ENCODE peak calls at places on chromosomes 1 and 21, in five cellular contexts. J, A, R, Y and C are unnamed samples.
A peak's percentile ranks its signal among the peaks of the same experiment; 100 is the strongest.

GRCh38 chr1:225378880-225379279 is 49.0 kb downstream of the LBR start:
- DNase-seq in J (peak; percentile 81), A (no peak), R (peak; percentile 20), Y (no peak), C (no peak)

GRCh38 chr1:117336087-117336817 is 31.0 kb upstream of the MAN1A2 start:
- DNase-seq in J (no peak), A (no peak), R (no peak), Y (no peak), C (no peak)

GRCh38 chr1:117371436-117372151 is 4.3 kb downstream of the MAN1A2 start:
- DNase-seq in J (peak; percentile 48), A (no peak), R (peak; percentile 12), Y (peak; percentile 76), C (no peak)

GRCh38 chr1:18110968-18111367 is 3.4 kb downstream of the IGSF21 start:
- DNase-seq in J (no peak), A (no peak), R (no peak), Y (no peak), C (no peak)

GRCh38 chr1:201021333-201022177 is 2.0 kb downstream of the KIF21B start:
- DNase-seq in J (no peak), A (peak; percentile 84), R (peak; percentile 66), Y (no peak), C (no peak)

GRCh38 chr1:42941640-42942330 is 16.9 kb downstream of the SLC2A1 start:
- DNase-seq in J (peak; percentile 96), A (peak; percentile 85), R (no peak), Y (peak; percentile 52), C (no peak)

GRCh38 chr21:31505975-31506374 is 153.5 kb upstream of the SOD1 start:
- DNase-seq in J (no peak), A (no peak), R (peak; percentile 71), Y (no peak), C (no peak)

GRCh38 chr1:108560143-108560429 is 186 bp downstream of the EEIG2 start:
- DNase-seq in J (peak; percentile 40), A (no peak), R (no peak), Y (no peak), C (no peak)

GRCh38 chr1:14896381-14897079 is 257.0 kb upstream of the TMEM51 start:
- DNase-seq in J (no peak), A (no peak), R (no peak), Y (peak; percentile 10), C (no peak)

GRCh38 chr1:231420299-231420958 is 1.7 kb downstream of the EGLN1 start:
- DNase-seq in J (no peak), A (no peak), R (peak; percentile 68), Y (no peak), C (no peak)

GRCh38 chr21:42525228-42525604 is 11.6 kb downstream of the SLC37A1 start:
- DNase-seq in J (no peak), A (no peak), R (no peak), Y (no peak), C (no peak)

GRCh38 chr1:57845041-57845440 is 421.2 kb upstream of the DAB1 start:
- DNase-seq in J (peak; percentile 39), A (no peak), R (no peak), Y (peak; percentile 12), C (no peak)

GRCh38 chr1:160538985-160539651 is 16.1 kb upstream of the SLAMF6 start:
- DNase-seq in J (no peak), A (no peak), R (no peak), Y (no peak), C (no peak)

GRCh38 chr21:32908529-32908928 is 117.2 kb upstream of the OLIG2 start:
- DNase-seq in J (no peak), A (no peak), R (peak; percentile 9), Y (no peak), C (no peak)

GRCh38 chr1:58836396-58836795 is 52.5 kb upstream of the JUN start:
- DNase-seq in J (no peak), A (no peak), R (no peak), Y (no peak), C (no peak)

GRCh38 chr1:105608713-105609112 is 1447.8 kb upstream of the PRMT6 start:
- DNase-seq in J (no peak), A (no peak), R (peak; percentile 25), Y (no peak), C (no peak)

GRCh38 chr1:119055568-119055967 is 67.4 kb upstream of the TBX15 start:
- DNase-seq in J (no peak), A (no peak), R (no peak), Y (no peak), C (no peak)

GRCh38 chr1:167501513-167502191 is 16.7 kb downstream of the CD247 start:
- DNase-seq in J (no peak), A (peak; percentile 46), R (no peak), Y (no peak), C (no peak)

GRCh38 chr1:5858844-5859407 is 133.3 kb downstream of the NPHP4 start:
- DNase-seq in J (no peak), A (no peak), R (no peak), Y (no peak), C (no peak)

GRCh38 chr21:38323721-38324591 is 67.2 kb downstream of the KCNJ15 start:
- DNase-seq in J (peak; percentile 82), A (no peak), R (no peak), Y (peak; percentile 86), C (no peak)

GRCh38 chr1:226548281-226549093 is at the start of gene STUM:
- DNase-seq in J (peak; percentile 58), A (no peak), R (peak; percentile 59), Y (no peak), C (no peak)

GRCh38 chr1:167880570-167880969 is 33.4 kb downstream of the ADCY10 start:
- DNase-seq in J (no peak), A (no peak), R (no peak), Y (peak; percentile 39), C (no peak)

GRCh38 chr1:176643536-176643935 is 180.6 kb downstream of the PAPPA2 start:
- DNase-seq in J (peak; percentile 66), A (no peak), R (no peak), Y (no peak), C (no peak)

GRCh38 chr1:58398714-58399113 is 147.8 kb downstream of the OMA1 start:
- DNase-seq in J (no peak), A (no peak), R (no peak), Y (no peak), C (no peak)

GRCh38 chr1:24094554-24094953 is 17.4 kb downstream of the MYOM3 start:
- DNase-seq in J (no peak), A (no peak), R (no peak), Y (no peak), C (no peak)

GRCh38 chr1:218380125-218380977 is 35.2 kb downstream of the TGFB2 start:
- DNase-seq in J (peak; percentile 58), A (no peak), R (peak; percentile 24), Y (peak; percentile 90), C (no peak)

GRCh38 chr1:229258031-229258850 is 12.7 kb upstream of the RAB4A start:
- DNase-seq in J (peak; percentile 76), A (no peak), R (peak; percentile 79), Y (no peak), C (peak; percentile 28)

GRCh38 chr1:70043806-70044205 is 161.6 kb downstream of the LRRC40 start:
- DNase-seq in J (peak; percentile 27), A (no peak), R (no peak), Y (peak; percentile 76), C (no peak)

GRCh38 chr1:1165485-1165884 is 8.2 kb upstream of the TTLL10 start:
- DNase-seq in J (no peak), A (no peak), R (peak; percentile 26), Y (no peak), C (no peak)

GRCh38 chr1:9020325-9020724 is 5.9 kb downstream of the SLC2A7 start:
- DNase-seq in J (no peak), A (no peak), R (no peak), Y (no peak), C (no peak)

GRCh38 chr1:17162941-17163340 is 42.0 kb upstream of the PADI1 start:
- DNase-seq in J (no peak), A (no peak), R (no peak), Y (peak; percentile 70), C (no peak)

GRCh38 chr1:18470650-18471355 is 9.9 kb upstream of the KLHDC7A start:
- DNase-seq in J (no peak), A (peak; percentile 28), R (no peak), Y (no peak), C (no peak)

GRCh38 chr1:210259496-210259895 is 26.9 kb downstream of the SERTAD4 start:
- DNase-seq in J (peak; percentile 88), A (no peak), R (no peak), Y (peak; percentile 9), C (no peak)

GRCh38 chr1:205272541-205272940 is 44.8 kb downstream of the TMCC2 start:
- DNase-seq in J (no peak), A (no peak), R (no peak), Y (no peak), C (no peak)

GRCh38 chr1:240000634-240001033 is 91.0 kb upstream of the FMN2 start:
- DNase-seq in J (peak; percentile 28), A (no peak), R (no peak), Y (no peak), C (no peak)

GRCh38 chr1:156167536-156167935 is 14.2 kb downstream of the SEMA4A start:
- DNase-seq in J (peak; percentile 7), A (no peak), R (no peak), Y (no peak), C (no peak)